ENCODE peak calls at places on chromosomes 16 and 17, in seven cellular contexts. T is neuronal stem cell, O is cardiac fibroblast, W is kidney tubule cell, L is NCI-H510A treated with DMSO at 0.1 percent for 48 hours, G is NCI-H524, D is GF-D8. Q is an unnamed sample.

GRCh38 chr16:644556-644955 is 2.9 kb downstream of the MCRIP2 start:
- DNase-seq in W (no peak), O (no peak), L (no peak), T (no peak), D (no peak), G (no peak), Q (no peak)

GRCh38 chr17:4533522-4534502 is 21.4 kb downstream of the MYBBP1A start:
- DNase-seq in O (no peak), T (no peak), D (no peak), G (peak), L (no peak), W (no peak), Q (no peak)

GRCh38 chr16:69324013-69324531 is 6.3 kb downstream of the PDF start:
- DNase-seq in L (no peak), T (no peak), G (peak), O (no peak), D (no peak), W (peak), Q (no peak)

GRCh38 chr17:81090361-81091133 is 55.6 kb downstream of the BAIAP2 start:
- DNase-seq in T (no peak), W (no peak), O (peak), G (peak), L (no peak), D (no peak), Q (peak)

GRCh38 chr17:57552114-57552601 is 192.9 kb downstream of the CCDC182 start:
- DNase-seq in D (no peak), G (peak), W (no peak), T (no peak), L (no peak), O (peak), Q (no peak)

GRCh38 chr17:51091635-51092034 is 29.0 kb downstream of the SPAG9 start:
- DNase-seq in W (no peak), G (peak), T (no peak), D (no peak), L (no peak), O (no peak), Q (no peak)

GRCh38 chr17:57125866-57126265 is 40.8 kb downstream of the AKAP1 start:
- DNase-seq in O (no peak), T (no peak), G (no peak), L (no peak), D (no peak), W (no peak), Q (no peak)

GRCh38 chr16:69112285-69113129 is 7.1 kb downstream of the HAS3 start:
- DNase-seq in O (peak), G (peak), L (peak), T (peak), W (peak), D (no peak), Q (no peak)

GRCh38 chr16:87392823-87393679 is 915 bp downstream of the MAP1LC3B start:
- DNase-seq in W (peak), L (peak), O (peak), T (peak), G (peak), D (no peak), Q (no peak)

GRCh38 chr17:11485802-11486421 is 112.4 kb upstream of the DNAH9 start:
- DNase-seq in T (no peak), D (no peak), L (no peak), W (no peak), G (no peak), O (no peak), Q (no peak)

GRCh38 chr16:81836279-81837054 is 57.4 kb downstream of the PLCG2 start:
- DNase-seq in O (no peak), W (peak), L (peak), T (no peak), D (no peak), G (no peak), Q (no peak)